ENCODE peak calls at places on chromosomes 4 and X, in eight cellular contexts. One of them, this sample, is unnamed.

GRCh38 chr4:86935499-86935832 is 655 bp downstream of the AFF1 start:
- DNase-seq in WTC11: no peak
- DNase-seq in HFFc6: no peak
- DNase-seq in choroid plexus epithelial cell: no peak
- DNase-seq in GM12865: no peak
- DNase-seq in HCT116: no peak
- DNase-seq in pancreas: no peak
- DNase-seq in AG04449: no peak
- DNase-seq in this sample: no peak

GRCh38 chr4:182808673-182809416 is 108.3 kb downstream of the DCTD start:
- DNase-seq in WTC11: no peak
- DNase-seq in HFFc6: no peak
- DNase-seq in choroid plexus epithelial cell: peak
- DNase-seq in GM12865: peak
- DNase-seq in HCT116: no peak
- DNase-seq in pancreas: peak
- DNase-seq in AG04449: no peak
- DNase-seq in this sample: no peak

GRCh38 chrX:101415180-101416130 is 7.4 kb downstream of the HNRNPH2 start:
- DNase-seq in WTC11: no peak
- DNase-seq in HFFc6: peak
- DNase-seq in choroid plexus epithelial cell: peak
- DNase-seq in GM12865: peak
- DNase-seq in HCT116: no peak
- DNase-seq in pancreas: no peak
- DNase-seq in AG04449: no peak
- DNase-seq in this sample: no peak

GRCh38 chrX:8939344-8939743 is 94.6 kb downstream of the FAM9B start:
- DNase-seq in WTC11: no peak
- DNase-seq in HFFc6: no peak
- DNase-seq in choroid plexus epithelial cell: no peak
- DNase-seq in GM12865: no peak
- DNase-seq in HCT116: no peak
- DNase-seq in pancreas: no peak
- DNase-seq in AG04449: no peak
- DNase-seq in this sample: no peak

GRCh38 chrX:71622347-71623104 is 4.2 kb upstream of the CXCR3 start:
- DNase-seq in WTC11: peak
- DNase-seq in HFFc6: no peak
- DNase-seq in choroid plexus epithelial cell: peak
- DNase-seq in GM12865: peak
- DNase-seq in HCT116: peak
- DNase-seq in pancreas: peak
- DNase-seq in AG04449: peak
- DNase-seq in this sample: peak

GRCh38 chrX:50107470-50107869 is 93.3 kb downstream of the AKAP4 start:
- DNase-seq in WTC11: no peak
- DNase-seq in HFFc6: no peak
- DNase-seq in choroid plexus epithelial cell: peak
- DNase-seq in GM12865: no peak
- DNase-seq in HCT116: no peak
- DNase-seq in pancreas: no peak
- DNase-seq in AG04449: no peak
- DNase-seq in this sample: no peak

GRCh38 chrX:134186362-134187121 is 50.4 kb upstream of the CCDC160 start:
- DNase-seq in WTC11: no peak
- DNase-seq in HFFc6: no peak
- DNase-seq in choroid plexus epithelial cell: no peak
- DNase-seq in GM12865: peak
- DNase-seq in HCT116: no peak
- DNase-seq in pancreas: no peak
- DNase-seq in AG04449: no peak
- DNase-seq in this sample: no peak

GRCh38 chr4:168666531-168666930 is 169.7 kb downstream of the PALLD start:
- DNase-seq in WTC11: no peak
- DNase-seq in HFFc6: peak
- DNase-seq in choroid plexus epithelial cell: peak
- DNase-seq in GM12865: no peak
- DNase-seq in HCT116: no peak
- DNase-seq in pancreas: no peak
- DNase-seq in AG04449: no peak
- DNase-seq in this sample: no peak

GRCh38 chrX:70254909-70255308 is 5.1 kb downstream of the P2RY4 start:
- DNase-seq in WTC11: no peak
- DNase-seq in HFFc6: no peak
- DNase-seq in choroid plexus epithelial cell: no peak
- DNase-seq in GM12865: no peak
- DNase-seq in HCT116: peak
- DNase-seq in pancreas: no peak
- DNase-seq in AG04449: no peak
- DNase-seq in this sample: no peak

GRCh38 chrX:72025236-72025770 is 106.4 kb downstream of the RTL5 start:
- DNase-seq in WTC11: no peak
- DNase-seq in HFFc6: no peak
- DNase-seq in choroid plexus epithelial cell: no peak
- DNase-seq in GM12865: no peak
- DNase-seq in HCT116: no peak
- DNase-seq in pancreas: no peak
- DNase-seq in AG04449: no peak
- DNase-seq in this sample: no peak

GRCh38 chr4:155946486-155946885 is 7.2 kb downstream of the CTSO start:
- DNase-seq in WTC11: no peak
- DNase-seq in HFFc6: no peak
- DNase-seq in choroid plexus epithelial cell: peak
- DNase-seq in GM12865: no peak
- DNase-seq in HCT116: no peak
- DNase-seq in pancreas: no peak
- DNase-seq in AG04449: no peak
- DNase-seq in this sample: no peak

GRCh38 chr4:26116057-26116456 is 202.0 kb downstream of the SMIM20 start:
- DNase-seq in WTC11: no peak
- DNase-seq in HFFc6: no peak
- DNase-seq in choroid plexus epithelial cell: peak
- DNase-seq in GM12865: no peak
- DNase-seq in HCT116: no peak
- DNase-seq in pancreas: no peak
- DNase-seq in AG04449: no peak
- DNase-seq in this sample: no peak

GRCh38 chr4:161564230-161564834 is 599.5 kb downstream of the FSTL5 start:
- DNase-seq in WTC11: no peak
- DNase-seq in HFFc6: no peak
- DNase-seq in choroid plexus epithelial cell: peak
- DNase-seq in GM12865: no peak
- DNase-seq in HCT116: no peak
- DNase-seq in pancreas: no peak
- DNase-seq in AG04449: no peak
- DNase-seq in this sample: no peak

GRCh38 chr4:53476232-53477037 is 99.0 kb downstream of the FIP1L1 start:
- DNase-seq in WTC11: no peak
- DNase-seq in HFFc6: peak
- DNase-seq in choroid plexus epithelial cell: peak
- DNase-seq in GM12865: no peak
- DNase-seq in HCT116: no peak
- DNase-seq in pancreas: no peak
- DNase-seq in AG04449: peak
- DNase-seq in this sample: no peak

GRCh38 chr4:158172558-158173258 is at the start of gene GASK1B:
- DNase-seq in WTC11: peak
- DNase-seq in HFFc6: peak
- DNase-seq in choroid plexus epithelial cell: peak
- DNase-seq in GM12865: peak
- DNase-seq in HCT116: peak
- DNase-seq in pancreas: no peak
- DNase-seq in AG04449: no peak
- DNase-seq in this sample: no peak

GRCh38 chr4:41258783-41259182 is 2.1 kb downstream of the UCHL1 start:
- DNase-seq in WTC11: peak
- DNase-seq in HFFc6: peak
- DNase-seq in choroid plexus epithelial cell: peak
- DNase-seq in GM12865: peak
- DNase-seq in HCT116: peak
- DNase-seq in pancreas: no peak
- DNase-seq in AG04449: peak
- DNase-seq in this sample: no peak

GRCh38 chr4:170047774-170048354 is 21.7 kb upstream of the MFAP3L start:
- DNase-seq in WTC11: peak
- DNase-seq in HFFc6: peak
- DNase-seq in choroid plexus epithelial cell: peak
- DNase-seq in GM12865: peak
- DNase-seq in HCT116: peak
- DNase-seq in pancreas: no peak
- DNase-seq in AG04449: peak
- DNase-seq in this sample: no peak

DNA sequence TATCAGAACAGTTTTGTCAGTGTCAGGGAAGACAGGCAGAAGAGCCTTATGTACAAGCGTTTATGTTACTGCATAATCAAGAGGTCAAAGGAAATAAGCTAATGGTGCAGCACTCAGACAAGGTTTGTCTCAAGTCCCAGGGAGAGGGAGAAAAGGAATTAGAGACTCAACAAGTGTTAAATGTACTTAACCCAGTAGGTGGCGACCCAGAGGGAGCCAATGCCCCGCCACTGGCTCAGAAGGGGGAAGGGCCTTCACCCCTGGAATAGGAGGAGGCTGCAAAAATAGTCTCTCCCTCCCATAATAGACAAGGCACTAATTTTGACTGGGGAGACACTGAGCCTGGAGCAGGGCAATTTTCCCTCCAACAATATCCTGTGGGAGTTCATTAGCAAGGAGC is 14.1 kb upstream of the PAPSS1 start:
- DNase-seq in WTC11: peak
- DNase-seq in HFFc6: no peak
- DNase-seq in choroid plexus epithelial cell: peak
- DNase-seq in GM12865: peak
- DNase-seq in HCT116: no peak
- DNase-seq in pancreas: no peak
- DNase-seq in AG04449: no peak
- DNase-seq in this sample: no peak
- TF ChIP-seq CTCF in WTC11: no peak
- TF ChIP-seq CTCF in HFFc6: peak
- TF ChIP-seq CTCF in choroid plexus epithelial cell: peak
- TF ChIP-seq CTCF in GM12865: peak
- TF ChIP-seq CTCF in HCT116: peak
- TF ChIP-seq CTCF in pancreas: no peak
- TF ChIP-seq CTCF in AG04449: peak
- TF ChIP-seq CTCF in this sample: no peak

DNA sequence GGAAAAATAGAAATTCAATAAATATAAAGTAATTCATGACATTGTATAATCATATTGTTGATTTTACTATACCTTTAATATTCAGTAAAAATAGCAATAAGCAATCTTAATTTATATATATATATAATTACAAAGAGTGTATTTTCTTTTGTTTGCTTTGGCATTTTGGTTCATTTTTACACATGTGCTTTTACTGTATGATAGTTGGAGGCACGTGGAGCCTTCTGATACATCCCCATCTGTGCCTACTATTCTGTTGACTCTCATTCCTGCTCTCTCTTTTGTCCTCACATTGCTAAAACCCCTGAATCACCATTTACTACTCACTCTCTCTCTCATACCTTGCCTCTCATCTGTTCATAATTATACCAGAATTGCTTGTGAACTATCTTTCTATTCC is 106.4 kb upstream of the NDST4 start:
- DNase-seq in WTC11: no peak
- DNase-seq in HFFc6: no peak
- DNase-seq in choroid plexus epithelial cell: no peak
- DNase-seq in GM12865: no peak
- DNase-seq in HCT116: no peak
- DNase-seq in pancreas: no peak
- DNase-seq in AG04449: no peak
- DNase-seq in this sample: no peak
- TF ChIP-seq CTCF in WTC11: no peak
- TF ChIP-seq CTCF in HFFc6: no peak
- TF ChIP-seq CTCF in choroid plexus epithelial cell: no peak
- TF ChIP-seq CTCF in GM12865: no peak
- TF ChIP-seq CTCF in HCT116: no peak
- TF ChIP-seq CTCF in pancreas: no peak
- TF ChIP-seq CTCF in AG04449: no peak
- TF ChIP-seq CTCF in this sample: no peak

GRCh38 chr4:61301285-61301684 is 101.2 kb downstream of the ADGRL3 start:
- DNase-seq in WTC11: no peak
- DNase-seq in HFFc6: no peak
- DNase-seq in choroid plexus epithelial cell: no peak
- DNase-seq in GM12865: no peak
- DNase-seq in HCT116: no peak
- DNase-seq in pancreas: no peak
- DNase-seq in AG04449: no peak
- DNase-seq in this sample: no peak

GRCh38 chr4:61294001-61294400 is 93.9 kb downstream of the ADGRL3 start:
- DNase-seq in WTC11: no peak
- DNase-seq in HFFc6: no peak
- DNase-seq in choroid plexus epithelial cell: no peak
- DNase-seq in GM12865: no peak
- DNase-seq in HCT116: no peak
- DNase-seq in pancreas: no peak
- DNase-seq in AG04449: no peak
- DNase-seq in this sample: no peak

GRCh38 chr4:61298178-61298740 is 98.1 kb downstream of the ADGRL3 start:
- DNase-seq in WTC11: no peak
- DNase-seq in HFFc6: no peak
- DNase-seq in choroid plexus epithelial cell: no peak
- DNase-seq in GM12865: no peak
- DNase-seq in HCT116: no peak
- DNase-seq in pancreas: no peak
- DNase-seq in AG04449: no peak
- DNase-seq in this sample: no peak

GRCh38 chr4:61296115-61296514 is 96.0 kb downstream of the ADGRL3 start:
- DNase-seq in WTC11: no peak
- DNase-seq in HFFc6: no peak
- DNase-seq in choroid plexus epithelial cell: no peak
- DNase-seq in GM12865: no peak
- DNase-seq in HCT116: no peak
- DNase-seq in pancreas: no peak
- DNase-seq in AG04449: no peak
- DNase-seq in this sample: no peak

DNA sequence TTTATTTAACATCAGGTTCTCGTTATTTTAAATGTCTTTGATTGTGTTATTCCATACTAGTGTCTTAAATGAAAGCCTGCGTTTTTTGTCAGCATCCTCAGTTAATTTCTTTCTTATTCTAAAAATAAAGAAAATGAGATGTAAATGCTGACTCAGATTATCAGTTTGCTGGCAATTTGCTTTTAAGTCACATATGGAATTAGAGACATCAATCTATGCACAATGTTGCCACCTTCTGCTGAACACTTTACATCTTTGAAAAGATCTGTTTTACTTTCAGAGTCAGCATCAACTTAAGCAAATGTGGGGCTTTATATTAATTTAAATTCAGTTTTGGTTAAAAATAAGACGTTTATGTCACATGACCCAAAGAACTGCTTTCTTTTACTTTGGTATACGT is 99.2 kb downstream of the ADGRL3 start:
- DNase-seq in WTC11: no peak
- DNase-seq in HFFc6: no peak
- DNase-seq in choroid plexus epithelial cell: no peak
- DNase-seq in GM12865: no peak
- DNase-seq in HCT116: no peak
- DNase-seq in pancreas: no peak
- DNase-seq in AG04449: no peak
- DNase-seq in this sample: no peak
- TF ChIP-seq CTCF in WTC11: no peak
- TF ChIP-seq CTCF in HFFc6: no peak
- TF ChIP-seq CTCF in choroid plexus epithelial cell: no peak
- TF ChIP-seq CTCF in GM12865: no peak
- TF ChIP-seq CTCF in HCT116: no peak
- TF ChIP-seq CTCF in pancreas: no peak
- TF ChIP-seq CTCF in AG04449: no peak
- TF ChIP-seq CTCF in this sample: no peak

GRCh38 chr4:4524364-4524763 is 17.5 kb downstream of the STX18 start:
- DNase-seq in WTC11: peak
- DNase-seq in HFFc6: no peak
- DNase-seq in choroid plexus epithelial cell: peak
- DNase-seq in GM12865: peak
- DNase-seq in HCT116: no peak
- DNase-seq in pancreas: no peak
- DNase-seq in AG04449: no peak
- DNase-seq in this sample: no peak
- TF ChIP-seq CTCF in WTC11: no peak
- TF ChIP-seq CTCF in HFFc6: peak
- TF ChIP-seq CTCF in choroid plexus epithelial cell: peak
- TF ChIP-seq CTCF in GM12865: peak
- TF ChIP-seq CTCF in HCT116: no peak
- TF ChIP-seq CTCF in pancreas: no peak
- TF ChIP-seq CTCF in AG04449: peak
- TF ChIP-seq CTCF in this sample: no peak

This sample was measured in mesothelial cell of epicardium.